ENCODE peak calls at places on chromosome 4, in ten cellular contexts. K, I, W, J, O, U, A, Y, Q and N are unnamed samples.

GRCh38 chr4:185421366-185422124 is 4.2 kb downstream of the UFSP2 start:
- DNase-seq in K (no peak), I (no peak), W (peak), J (no peak), O (no peak), U (peak), A (peak), Y (no peak), Q (peak), N (no peak)

GRCh38 chr4:7736436-7737267 is 203.0 kb downstream of the AFAP1 start:
- DNase-seq in K (no peak), I (peak), W (no peak), J (no peak), O (no peak), U (no peak), A (peak), Y (no peak), Q (peak), N (no peak)

GRCh38 chr4:3436798-3437581 is 4.8 kb upstream of the HGFAC start:
- DNase-seq in K (no peak), I (peak), W (no peak), J (no peak), O (no peak), U (no peak), A (peak), Y (no peak), Q (peak), N (no peak)

GRCh38 chr4:125169192-125169591 is 145.6 kb upstream of the FAT4 start:
- DNase-seq in K (no peak), I (no peak), W (no peak), J (no peak), O (no peak), U (no peak), A (no peak), Y (no peak), Q (no peak), N (no peak)

GRCh38 chr4:1520145-1520661 is 114.0 kb upstream of the NKX1-1 start:
- DNase-seq in K (no peak), I (no peak), W (no peak), J (no peak), O (no peak), U (no peak), A (no peak), Y (no peak), Q (no peak), N (no peak)

GRCh38 chr4:85496146-85496849 is 21.3 kb downstream of the ARHGAP24 start:
- DNase-seq in K (no peak), I (no peak), W (no peak), J (no peak), O (no peak), U (no peak), A (no peak), Y (no peak), Q (no peak), N (no peak)

GRCh38 chr4:42371306-42372063 is 25.8 kb upstream of the SHISA3 start:
- DNase-seq in K (peak), I (peak), W (no peak), J (peak), O (no peak), U (peak), A (peak), Y (no peak), Q (peak), N (no peak)

GRCh38 chr4:39541987-39542632 is 14.9 kb upstream of the UGDH start:
- DNase-seq in K (no peak), I (peak), W (no peak), J (no peak), O (no peak), U (peak), A (no peak), Y (no peak), Q (peak), N (no peak)

GRCh38 chr4:186728631-186729271 is 5.1 kb upstream of the FAT1 start:
- DNase-seq in K (no peak), I (peak), W (peak), J (no peak), O (no peak), U (no peak), A (no peak), Y (no peak), Q (peak), N (no peak)

GRCh38 chr4:169922632-169923276 is 103.4 kb downstream of the MFAP3L start:
- DNase-seq in K (no peak), I (no peak), W (no peak), J (no peak), O (no peak), U (peak), A (no peak), Y (no peak), Q (peak), N (no peak)

GRCh38 chr4:26330186-26330787 is 9.5 kb downstream of the RBPJ start:
- DNase-seq in K (peak), I (peak), W (no peak), J (peak), O (no peak), U (peak), A (no peak), Y (peak), Q (peak), N (no peak)

GRCh38 chr4:112145820-112146813 is 863 bp downstream of the FAM241A start:
- DNase-seq in K (peak), I (peak), W (no peak), J (peak), O (no peak), U (peak), A (peak), Y (peak), Q (peak), N (peak)

GRCh38 chr4:783133-783541 is 42.8 kb downstream of the CPLX1 start:
- DNase-seq in K (no peak), I (no peak), W (no peak), J (peak), O (no peak), U (no peak), A (no peak), Y (no peak), Q (no peak), N (no peak)

GRCh38 chr4:118836763-118837507 is 1.0 kb upstream of the SEC24D start:
- DNase-seq in K (no peak), I (no peak), W (no peak), J (no peak), O (no peak), U (no peak), A (no peak), Y (no peak), Q (no peak), N (no peak)

GRCh38 chr4:56743550-56743949 is 62.5 kb upstream of the HOPX start:
- DNase-seq in K (peak), I (no peak), W (no peak), J (no peak), O (no peak), U (no peak), A (peak), Y (no peak), Q (no peak), N (no peak)

GRCh38 chr4:155304375-155304774 is 72.4 kb downstream of the MAP9 start:
- DNase-seq in K (no peak), I (no peak), W (no peak), J (no peak), O (no peak), U (no peak), A (no peak), Y (no peak), Q (peak), N (no peak)

GRCh38 chr4:140089216-140089615 is 64.8 kb downstream of the MAML3 start:
- DNase-seq in K (no peak), I (no peak), W (no peak), J (no peak), O (no peak), U (no peak), A (no peak), Y (no peak), Q (no peak), N (no peak)

GRCh38 chr4:52711834-52712171 is 39.4 kb downstream of the ERVMER34-1 start:
- DNase-seq in K (no peak), I (no peak), W (no peak), J (no peak), O (no peak), U (no peak), A (no peak), Y (no peak), Q (no peak), N (no peak)

GRCh38 chr4:86919824-86920223 is 15.0 kb upstream of the AFF1 start:
- DNase-seq in K (no peak), I (no peak), W (no peak), J (no peak), O (no peak), U (no peak), A (no peak), Y (no peak), Q (peak), N (no peak)